ENCODE peak calls at places on chromosomes 1 and 21, in five cellular contexts. C is IMR-90, Y is H1, N is neuronal stem cell, D is mesenchymal stem cell. T is an unnamed sample.

GRCh38 chr1:178134061-178134460 is 40.2 kb downstream of the RASAL2 start:
- DNase-seq in C (peak), Y (no peak), N (no peak), D (peak), T (no peak)

GRCh38 chr1:114310771-114311251 is 157.1 kb upstream of the SYT6 start:
- DNase-seq in C (peak), N (no peak), D (no peak), Y (no peak), T (no peak)

GRCh38 chr1:3504823-3505155 is 50.3 kb downstream of the ARHGEF16 start:
- DNase-seq in Y (no peak), D (no peak), C (no peak), N (no peak), T (no peak)

GRCh38 chr1:231678021-231678432 is 51.4 kb downstream of the DISC1 start:
- DNase-seq in C (peak), N (no peak), Y (no peak), D (peak), T (no peak)

GRCh38 chr1:170175477-170175876 is 29.7 kb downstream of the NTMT2 start:
- DNase-seq in D (no peak), Y (no peak), C (no peak), N (no peak), T (no peak)

GRCh38 chr1:56566040-56566774 is 13.2 kb downstream of the PLPP3 start:
- DNase-seq in N (no peak), C (no peak), Y (no peak), D (no peak), T (no peak)

GRCh38 chr1:204419064-204419403 is 7.4 kb upstream of the PPP1R15B start:
- DNase-seq in D (no peak), Y (no peak), C (peak), N (no peak), T (no peak)

GRCh38 chr1:53715478-53715877 is 23.5 kb downstream of the GLIS1 start:
- DNase-seq in D (peak), C (peak), N (no peak), Y (peak), T (peak)

GRCh38 chr1:40303051-40303771 is 13.9 kb downstream of the COL9A2 start:
- DNase-seq in Y (no peak), N (no peak), D (no peak), C (no peak), T (no peak)

GRCh38 chr1:7783178-7783711 is 846 bp upstream of the PER3 start:
- DNase-seq in D (peak), C (peak), N (no peak), Y (peak), T (peak)

GRCh38 chr1:112061056-112061455 is 71.6 kb upstream of the KCND3 start:
- DNase-seq in C (no peak), D (no peak), N (no peak), Y (no peak), T (no peak)

GRCh38 chr1:214427871-214428277 is 123.5 kb downstream of the PTPN14 start:
- DNase-seq in C (peak), Y (no peak), D (peak), N (no peak), T (peak)

GRCh38 chr1:205933672-205934618 is 9.3 kb downstream of the SLC26A9 start:
- DNase-seq in N (no peak), D (peak), C (peak), Y (no peak), T (no peak)

GRCh38 chr1:109807822-109808680 is 44.3 kb upstream of the EPS8L3 start:
- DNase-seq in C (peak), N (no peak), Y (no peak), D (no peak), T (no peak)

GRCh38 chr1:112445591-112445990 is 49.6 kb downstream of the CTTNBP2NL start:
- DNase-seq in D (peak), N (no peak), Y (no peak), C (peak), T (no peak)

GRCh38 chr1:41500378-41500777 is 15.9 kb upstream of the EDN2 start:
- DNase-seq in N (no peak), D (no peak), Y (no peak), C (no peak), T (no peak)

GRCh38 chr1:97092824-97093223 is 371.2 kb downstream of the PTBP2 start:
- DNase-seq in Y (no peak), N (no peak), C (no peak), D (no peak), T (no peak)

GRCh38 chr1:164382384-164382783 is 176.6 kb upstream of the PBX1 start:
- DNase-seq in C (no peak), D (no peak), N (no peak), Y (no peak), T (no peak)

GRCh38 chr1:10728595-10729410 is 67.6 kb downstream of the CASZ1 start:
- DNase-seq in D (no peak), Y (peak), C (no peak), N (peak), T (no peak)

GRCh38 chr1:17109897-17110554 is 9.2 kb downstream of the PADI2 start:
- DNase-seq in N (no peak), D (no peak), C (no peak), Y (no peak), T (no peak)

GRCh38 chr1:32334864-32335618 is 992 bp downstream of the MARCKSL1 start:
- DNase-seq in C (peak), D (peak), Y (peak), N (no peak), T (no peak)

GRCh38 chr1:86641318-86641717 is 63.1 kb upstream of the SH3GLB1 start:
- DNase-seq in Y (no peak), N (no peak), D (no peak), C (no peak), T (no peak)

GRCh38 chr1:10514490-10515235 is 39.9 kb downstream of the PEX14 start:
- DNase-seq in C (peak), D (peak), N (no peak), Y (no peak), T (no peak)

GRCh38 chr1:234980657-234981396 is 147.8 kb downstream of the TOMM20 start:
- DNase-seq in C (peak), Y (no peak), D (peak), N (no peak), T (no peak)

GRCh38 chr21:36052860-36053766 is 7.2 kb downstream of the SETD4 start:
- DNase-seq in Y (no peak), N (no peak), D (no peak), C (no peak), T (no peak)

DNA sequence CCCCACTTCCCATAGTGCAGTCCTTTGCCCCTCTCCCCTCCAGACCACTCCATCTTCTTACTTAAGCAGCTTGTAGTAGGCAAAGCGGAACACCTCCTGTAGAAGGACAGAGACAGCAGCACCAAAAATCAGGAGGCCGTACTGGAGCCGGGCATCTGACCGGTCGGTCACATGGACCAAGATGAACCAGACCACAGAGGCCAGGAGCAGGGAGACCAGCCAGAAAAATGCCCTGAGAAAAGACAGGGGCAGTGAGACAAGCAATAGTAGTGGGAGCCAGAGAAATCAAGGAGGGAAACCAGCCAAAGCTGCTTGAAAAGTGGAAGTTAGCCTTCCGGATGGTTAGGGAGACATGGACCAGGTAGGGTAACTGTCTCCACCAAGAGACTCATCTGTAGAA is 920 bp downstream of the APH1A start:
- DNase-seq in C (no peak), N (no peak), D (no peak), Y (no peak), T (no peak)
- H3K14ac ChIP-seq in C (peak), N (no peak), D (peak), Y (no peak), T (no peak)

GRCh38 chr1:173193639-173194038 is 13.5 kb downstream of the TNFSF4 start:
- DNase-seq in Y (no peak), C (peak), D (peak), N (no peak), T (no peak)

GRCh38 chr1:173191011-173191410 is 16.1 kb downstream of the TNFSF4 start:
- DNase-seq in N (no peak), D (peak), C (no peak), Y (no peak), T (no peak)

GRCh38 chr1:173187838-173188237 is 19.3 kb downstream of the TNFSF4 start:
- DNase-seq in N (no peak), C (no peak), Y (no peak), D (no peak), T (no peak)

GRCh38 chr1:173195596-173196088 is 11.5 kb downstream of the TNFSF4 start:
- DNase-seq in D (no peak), N (no peak), Y (no peak), C (no peak), T (no peak)

DNA sequence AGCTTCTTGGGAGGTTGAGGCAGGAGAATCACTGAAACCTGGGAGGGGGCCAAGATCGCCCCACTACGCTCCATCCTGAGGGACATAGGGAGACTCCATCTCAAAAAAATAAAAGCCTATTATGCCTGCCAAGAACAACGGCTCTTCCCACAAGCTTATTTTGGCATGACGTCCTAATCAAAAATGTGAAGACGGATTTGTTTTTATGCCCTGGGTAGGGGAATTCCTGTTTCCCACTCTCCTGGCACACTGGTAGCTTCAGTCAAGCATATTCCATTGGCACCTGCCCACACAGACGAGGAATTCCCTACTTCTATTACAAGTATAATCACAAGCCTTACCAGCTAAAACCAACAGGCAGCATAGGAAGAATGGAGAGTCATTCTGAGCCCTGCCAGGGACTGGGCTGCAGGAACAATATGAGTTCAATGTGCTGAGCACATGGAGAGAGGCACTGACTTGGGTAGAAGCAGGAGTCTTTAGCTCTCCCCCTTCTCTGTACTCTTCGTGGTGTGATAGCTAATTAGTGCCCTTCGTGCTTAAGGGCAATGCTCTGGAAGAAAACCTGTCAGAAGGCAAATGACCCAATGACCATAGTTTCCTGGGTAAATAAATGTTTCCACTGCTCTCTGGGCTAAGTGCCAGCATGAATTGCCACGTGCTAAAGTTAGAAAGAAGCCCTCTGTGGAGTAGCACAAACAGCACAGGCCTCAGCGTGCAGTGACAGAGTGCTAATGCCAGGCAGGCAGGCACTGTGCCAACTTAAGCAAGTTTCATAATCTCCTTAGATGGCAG is 16.8 kb downstream of the TNFSF4 start:
- DNase-seq in D (peak), Y (no peak), N (no peak), C (peak), T (no peak)
- H2BK15ac ChIP-seq in D (no peak), Y (no peak), N (no peak), C (no peak), T (no peak)

GRCh38 chr1:117177376-117177775 is 33.4 kb downstream of the VTCN1 start:
- DNase-seq in C (no peak), D (no peak), Y (no peak), N (no peak), T (no peak)
- H3K14ac ChIP-seq in C (no peak), D (no peak), Y (no peak), N (peak), T (no peak)

GRCh38 chr1:185561629-185562028 is 172.6 kb upstream of the HMCN1 start:
- DNase-seq in C (peak), D (peak), N (no peak), Y (no peak), T (no peak)

GRCh38 chr1:185559151-185559550 is 175.0 kb upstream of the HMCN1 start:
- DNase-seq in D (no peak), Y (no peak), N (no peak), C (no peak), T (no peak)

GRCh38 chr1:185560760-185561159 is 173.4 kb upstream of the HMCN1 start:
- DNase-seq in C (no peak), Y (no peak), D (no peak), N (no peak), T (no peak)

GRCh38 chr1:185562623-185563359 is 171.4 kb upstream of the HMCN1 start:
- DNase-seq in N (no peak), D (no peak), Y (no peak), C (no peak), T (no peak)

GRCh38 chr1:185559684-185560310 is 174.4 kb upstream of the HMCN1 start:
- DNase-seq in C (peak), Y (peak), N (peak), D (peak), T (peak)
- H2BK15ac ChIP-seq in C (no peak), Y (no peak), N (no peak), D (no peak), T (no peak)

GRCh38 chr1:12180903-12181302 is 14.1 kb downstream of the TNFRSF1B start:
- DNase-seq in Y (no peak), C (no peak), N (no peak), D (no peak), T (no peak)
- H3K14ac ChIP-seq in Y (no peak), C (no peak), N (no peak), D (no peak), T (no peak)

GRCh38 chr1:18949689-18950414 is 6.6 kb downstream of the IFFO2 start:
- DNase-seq in D (peak), N (no peak), Y (no peak), C (peak), T (peak)

GRCh38 chr1:18951818-18952391 is 4.6 kb downstream of the IFFO2 start:
- DNase-seq in N (no peak), D (peak), Y (no peak), C (no peak), T (no peak)

GRCh38 chr1:18948913-18949688 is 7.4 kb downstream of the IFFO2 start:
- DNase-seq in Y (no peak), D (peak), C (peak), N (no peak), T (no peak)

GRCh38 chr1:18951416-18951815 is 5.1 kb downstream of the IFFO2 start:
- DNase-seq in N (no peak), C (no peak), D (no peak), Y (no peak), T (no peak)

GRCh38 chr1:18950415-18951026 is 6.0 kb downstream of the IFFO2 start:
- DNase-seq in D (no peak), N (no peak), Y (no peak), C (no peak), T (no peak)
- H2BK15ac ChIP-seq in D (peak), N (peak), Y (peak), C (peak), T (no peak)

DNA sequence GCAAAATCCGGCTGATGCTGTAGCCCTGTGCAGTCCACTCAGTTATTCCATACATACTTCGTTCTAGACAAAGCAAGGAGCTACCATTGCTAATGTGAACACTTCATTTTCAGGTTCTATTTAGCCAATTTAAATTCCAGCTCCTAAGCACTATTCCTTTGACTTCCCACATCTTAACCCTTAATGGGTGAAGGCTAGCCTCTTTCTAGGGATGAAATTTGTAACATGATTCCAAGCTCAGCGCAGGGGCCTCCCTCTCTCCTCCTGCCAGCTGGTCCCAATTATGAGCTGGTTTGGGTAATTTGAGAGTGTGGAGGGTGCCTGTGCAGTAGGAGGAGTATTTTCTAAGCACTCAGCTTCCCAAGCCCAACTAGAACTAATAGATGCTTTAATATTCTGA is 53.9 kb upstream of the PTGFRN start:
- DNase-seq in C (peak), Y (no peak), D (no peak), N (no peak), T (no peak)
- H3K14ac ChIP-seq in C (no peak), Y (no peak), D (no peak), N (no peak), T (no peak)

GRCh38 chr1:166378805-166379204 is 212.0 kb upstream of the FAM78B start:
- DNase-seq in Y (no peak), C (no peak), N (no peak), D (no peak), T (no peak)
- H2BK15ac ChIP-seq in Y (no peak), C (no peak), N (no peak), D (no peak), T (no peak)

DNA sequence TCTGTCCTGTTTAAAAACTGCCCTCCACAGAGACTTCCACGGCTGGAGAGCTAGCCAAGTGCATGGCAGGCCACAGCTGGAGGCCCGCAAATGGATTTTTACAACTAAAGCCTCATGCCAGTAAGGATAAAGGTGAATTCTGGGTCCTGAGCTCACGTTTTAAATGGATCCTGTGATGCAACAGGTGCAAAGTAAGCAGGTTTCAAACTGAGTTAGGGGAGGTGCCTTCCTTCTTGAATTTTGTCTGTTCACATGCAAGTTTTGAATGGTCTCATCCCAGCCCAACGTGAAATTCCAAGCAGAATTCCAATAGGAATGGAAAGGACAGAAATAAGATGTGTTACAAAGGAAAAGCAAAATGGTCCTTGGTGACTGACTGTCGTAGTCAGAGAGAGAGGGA is 36.2 kb upstream of the A3GALT2 start:
- DNase-seq in D (no peak), N (no peak), Y (no peak), C (no peak), T (no peak)
- H3K14ac ChIP-seq in D (no peak), N (no peak), Y (no peak), C (no peak), T (no peak)

DNA sequence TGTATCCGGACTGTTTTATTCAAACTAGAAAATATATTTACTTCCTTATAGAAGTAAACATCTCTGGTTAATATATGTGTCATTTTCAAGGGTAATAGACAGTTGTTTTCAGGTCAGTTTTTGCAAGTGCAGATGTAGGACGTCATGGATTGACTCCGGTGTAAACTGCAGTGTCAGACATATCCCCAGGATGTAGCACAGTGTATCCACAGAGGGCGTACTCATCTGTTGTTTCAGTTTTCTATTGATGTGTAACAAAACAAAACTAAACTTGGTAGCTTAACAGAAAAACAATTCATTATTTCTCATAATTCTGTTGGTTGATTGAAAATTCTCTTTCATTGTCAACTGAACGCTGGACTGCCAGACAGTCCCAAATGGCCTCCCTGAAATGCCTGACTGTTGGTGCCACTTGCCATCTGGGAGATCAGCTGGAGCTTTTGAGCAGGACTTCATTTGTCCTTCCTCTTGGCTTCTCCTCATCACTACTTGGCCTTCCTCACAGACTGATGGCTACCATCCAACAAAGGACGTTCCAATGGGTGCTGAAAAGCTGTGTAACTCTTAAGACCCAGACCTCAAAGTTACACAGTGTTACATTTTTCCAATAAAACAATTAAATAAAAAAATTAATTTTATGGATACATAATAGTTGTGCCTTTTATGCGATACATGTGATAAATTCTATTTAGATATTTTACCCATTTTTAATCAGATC is 181.6 kb downstream of the NCAM2 start:
- DNase-seq in N (no peak), C (no peak), Y (no peak), D (no peak), T (no peak)
- H2BK15ac ChIP-seq in N (no peak), C (peak), Y (no peak), D (no peak), T (no peak)

T was measured in H9.